ENCODE peak calls at places on chromosomes 6 and 20, in eight cellular contexts. One of them, this sample, is unnamed.

GRCh38 chr6:84774174-84775158 is 10.1 kb upstream of the TBX18 start:
- DNase-seq in fibroblast of the aortic adventitia: no peak
- DNase-seq in BE2C: peak; percentile 59
- DNase-seq in astrocyte of the spinal cord: peak; percentile 66
- DNase-seq in GM23338: peak; percentile 86
- DNase-seq in fibroblast of mammary gland: peak; percentile 51
- DNase-seq in ovary: peak; percentile 13
- DNase-seq in fibroblast of pulmonary artery: peak; percentile 79
- DNase-seq in this sample: no peak

GRCh38 chr6:15249371-15250019 is 3.6 kb downstream of the JARID2 start:
- DNase-seq in fibroblast of the aortic adventitia: peak; percentile 38
- DNase-seq in BE2C: no peak
- DNase-seq in astrocyte of the spinal cord: no peak
- DNase-seq in GM23338: no peak
- DNase-seq in fibroblast of mammary gland: no peak
- DNase-seq in ovary: no peak
- DNase-seq in fibroblast of pulmonary artery: no peak
- DNase-seq in this sample: no peak

GRCh38 chr6:67629268-67629667 is 1005.8 kb upstream of the ADGRB3 start:
- DNase-seq in fibroblast of the aortic adventitia: peak; percentile 85
- DNase-seq in BE2C: no peak
- DNase-seq in astrocyte of the spinal cord: no peak
- DNase-seq in GM23338: no peak
- DNase-seq in fibroblast of mammary gland: peak; percentile 80
- DNase-seq in ovary: no peak
- DNase-seq in fibroblast of pulmonary artery: peak; percentile 73
- DNase-seq in this sample: no peak

GRCh38 chr20:23021941-23022340 is 13.2 kb upstream of the SSTR4 start:
- DNase-seq in fibroblast of the aortic adventitia: no peak
- DNase-seq in BE2C: no peak
- DNase-seq in astrocyte of the spinal cord: no peak
- DNase-seq in GM23338: no peak
- DNase-seq in fibroblast of mammary gland: peak; percentile 59
- DNase-seq in ovary: no peak
- DNase-seq in fibroblast of pulmonary artery: no peak
- DNase-seq in this sample: no peak

GRCh38 chr6:44133003-44133931 is 5.9 kb downstream of the TMEM63B start:
- DNase-seq in fibroblast of the aortic adventitia: peak; percentile 57
- DNase-seq in BE2C: peak; percentile 94
- DNase-seq in astrocyte of the spinal cord: peak; percentile 42
- DNase-seq in GM23338: peak; percentile 58
- DNase-seq in fibroblast of mammary gland: peak; percentile 33
- DNase-seq in ovary: peak; percentile 21
- DNase-seq in fibroblast of pulmonary artery: peak; percentile 52
- DNase-seq in this sample: no peak

GRCh38 chr6:134170844-134171243 is 118.4 kb upstream of the SLC2A12 start:
- DNase-seq in fibroblast of the aortic adventitia: peak; percentile 60
- DNase-seq in BE2C: peak; percentile 53
- DNase-seq in astrocyte of the spinal cord: peak; percentile 44
- DNase-seq in GM23338: no peak
- DNase-seq in fibroblast of mammary gland: peak; percentile 49
- DNase-seq in ovary: peak; percentile 38
- DNase-seq in fibroblast of pulmonary artery: peak; percentile 68
- DNase-seq in this sample: no peak

GRCh38 chr6:131377112-131377511 is 195.9 kb upstream of the ARG1 start:
- DNase-seq in fibroblast of the aortic adventitia: no peak
- DNase-seq in BE2C: no peak
- DNase-seq in astrocyte of the spinal cord: no peak
- DNase-seq in GM23338: no peak
- DNase-seq in fibroblast of mammary gland: no peak
- DNase-seq in ovary: no peak
- DNase-seq in fibroblast of pulmonary artery: no peak
- DNase-seq in this sample: no peak

GRCh38 chr6:156866181-156866862 is 89.1 kb downstream of the ARID1B start:
- DNase-seq in fibroblast of the aortic adventitia: no peak
- DNase-seq in BE2C: no peak
- DNase-seq in astrocyte of the spinal cord: peak; percentile 60
- DNase-seq in GM23338: no peak
- DNase-seq in fibroblast of mammary gland: peak; percentile 46
- DNase-seq in ovary: peak; percentile 33
- DNase-seq in fibroblast of pulmonary artery: no peak
- DNase-seq in this sample: no peak

GRCh38 chr20:46119028-46119546 is 973 bp downstream of the CD40 start:
- DNase-seq in fibroblast of the aortic adventitia: no peak
- DNase-seq in BE2C: no peak
- DNase-seq in astrocyte of the spinal cord: no peak
- DNase-seq in GM23338: no peak
- DNase-seq in fibroblast of mammary gland: no peak
- DNase-seq in ovary: no peak
- DNase-seq in fibroblast of pulmonary artery: no peak
- DNase-seq in this sample: no peak

GRCh38 chr6:13573255-13573654 is 1.1 kb upstream of the SIRT5 start:
- DNase-seq in fibroblast of the aortic adventitia: no peak
- DNase-seq in BE2C: no peak
- DNase-seq in astrocyte of the spinal cord: no peak
- DNase-seq in GM23338: no peak
- DNase-seq in fibroblast of mammary gland: no peak
- DNase-seq in ovary: no peak
- DNase-seq in fibroblast of pulmonary artery: no peak
- DNase-seq in this sample: no peak

GRCh38 chr20:41054463-41055230 is 26.0 kb downstream of the TOP1 start:
- DNase-seq in fibroblast of the aortic adventitia: no peak
- DNase-seq in BE2C: peak; percentile 13
- DNase-seq in astrocyte of the spinal cord: no peak
- DNase-seq in GM23338: no peak
- DNase-seq in fibroblast of mammary gland: no peak
- DNase-seq in ovary: no peak
- DNase-seq in fibroblast of pulmonary artery: no peak
- DNase-seq in this sample: no peak

GRCh38 chr6:15969236-15969778 is 159.6 kb upstream of the MYLIP start:
- DNase-seq in fibroblast of the aortic adventitia: no peak
- DNase-seq in BE2C: no peak
- DNase-seq in astrocyte of the spinal cord: no peak
- DNase-seq in GM23338: no peak
- DNase-seq in fibroblast of mammary gland: no peak
- DNase-seq in ovary: no peak
- DNase-seq in fibroblast of pulmonary artery: no peak
- DNase-seq in this sample: no peak

GRCh38 chr6:163572612-163573011 is 158.1 kb downstream of the QKI start:
- DNase-seq in fibroblast of the aortic adventitia: no peak
- DNase-seq in BE2C: no peak
- DNase-seq in astrocyte of the spinal cord: no peak
- DNase-seq in GM23338: peak; percentile 53
- DNase-seq in fibroblast of mammary gland: peak; percentile 22
- DNase-seq in ovary: no peak
- DNase-seq in fibroblast of pulmonary artery: peak; percentile 55
- DNase-seq in this sample: no peak

GRCh38 chr6:139308936-139309603 is 17.3 kb upstream of the TXLNB start:
- DNase-seq in fibroblast of the aortic adventitia: peak; percentile 81
- DNase-seq in BE2C: no peak
- DNase-seq in astrocyte of the spinal cord: peak; percentile 67
- DNase-seq in GM23338: no peak
- DNase-seq in fibroblast of mammary gland: peak; percentile 72
- DNase-seq in ovary: no peak
- DNase-seq in fibroblast of pulmonary artery: peak; percentile 85
- DNase-seq in this sample: no peak

GRCh38 chr6:138374815-138375214 is 2.9 kb upstream of the SMIM28 start:
- DNase-seq in fibroblast of the aortic adventitia: no peak
- DNase-seq in BE2C: no peak
- DNase-seq in astrocyte of the spinal cord: no peak
- DNase-seq in GM23338: no peak
- DNase-seq in fibroblast of mammary gland: no peak
- DNase-seq in ovary: no peak
- DNase-seq in fibroblast of pulmonary artery: no peak
- DNase-seq in this sample: no peak

GRCh38 chr6:139112146-139112545 is 22.7 kb upstream of the HECA start:
- DNase-seq in fibroblast of the aortic adventitia: no peak
- DNase-seq in BE2C: no peak
- DNase-seq in astrocyte of the spinal cord: no peak
- DNase-seq in GM23338: no peak
- DNase-seq in fibroblast of mammary gland: no peak
- DNase-seq in ovary: no peak
- DNase-seq in fibroblast of pulmonary artery: no peak
- DNase-seq in this sample: no peak

GRCh38 chr6:130672153-130672552 is 155.1 kb upstream of the SMLR1 start:
- DNase-seq in fibroblast of the aortic adventitia: no peak
- DNase-seq in BE2C: no peak
- DNase-seq in astrocyte of the spinal cord: no peak
- DNase-seq in GM23338: no peak
- DNase-seq in fibroblast of mammary gland: no peak
- DNase-seq in ovary: no peak
- DNase-seq in fibroblast of pulmonary artery: no peak
- DNase-seq in this sample: no peak

GRCh38 chr6:76120302-76120701 is 47.8 kb upstream of the IMPG1 start:
- DNase-seq in fibroblast of the aortic adventitia: no peak
- DNase-seq in BE2C: no peak
- DNase-seq in astrocyte of the spinal cord: no peak
- DNase-seq in GM23338: peak; percentile 77
- DNase-seq in fibroblast of mammary gland: no peak
- DNase-seq in ovary: no peak
- DNase-seq in fibroblast of pulmonary artery: no peak
- DNase-seq in this sample: no peak

GRCh38 chr6:12150812-12151432 is 138.8 kb downstream of the HIVEP1 start:
- DNase-seq in fibroblast of the aortic adventitia: no peak
- DNase-seq in BE2C: peak; percentile 36
- DNase-seq in astrocyte of the spinal cord: no peak
- DNase-seq in GM23338: peak; percentile 75
- DNase-seq in fibroblast of mammary gland: no peak
- DNase-seq in ovary: no peak
- DNase-seq in fibroblast of pulmonary artery: no peak
- DNase-seq in this sample: no peak
- TF ChIP-seq CTCF in fibroblast of the aortic adventitia: peak; percentile 23
- TF ChIP-seq CTCF in BE2C: peak; percentile 71
- TF ChIP-seq CTCF in astrocyte of the spinal cord: peak; percentile 62
- TF ChIP-seq CTCF in GM23338: peak; percentile 89
- TF ChIP-seq CTCF in fibroblast of mammary gland: peak; percentile 45
- TF ChIP-seq CTCF in ovary: no peak
- TF ChIP-seq CTCF in fibroblast of pulmonary artery: peak; percentile 44
- TF ChIP-seq CTCF in this sample: peak; percentile 27

DNA sequence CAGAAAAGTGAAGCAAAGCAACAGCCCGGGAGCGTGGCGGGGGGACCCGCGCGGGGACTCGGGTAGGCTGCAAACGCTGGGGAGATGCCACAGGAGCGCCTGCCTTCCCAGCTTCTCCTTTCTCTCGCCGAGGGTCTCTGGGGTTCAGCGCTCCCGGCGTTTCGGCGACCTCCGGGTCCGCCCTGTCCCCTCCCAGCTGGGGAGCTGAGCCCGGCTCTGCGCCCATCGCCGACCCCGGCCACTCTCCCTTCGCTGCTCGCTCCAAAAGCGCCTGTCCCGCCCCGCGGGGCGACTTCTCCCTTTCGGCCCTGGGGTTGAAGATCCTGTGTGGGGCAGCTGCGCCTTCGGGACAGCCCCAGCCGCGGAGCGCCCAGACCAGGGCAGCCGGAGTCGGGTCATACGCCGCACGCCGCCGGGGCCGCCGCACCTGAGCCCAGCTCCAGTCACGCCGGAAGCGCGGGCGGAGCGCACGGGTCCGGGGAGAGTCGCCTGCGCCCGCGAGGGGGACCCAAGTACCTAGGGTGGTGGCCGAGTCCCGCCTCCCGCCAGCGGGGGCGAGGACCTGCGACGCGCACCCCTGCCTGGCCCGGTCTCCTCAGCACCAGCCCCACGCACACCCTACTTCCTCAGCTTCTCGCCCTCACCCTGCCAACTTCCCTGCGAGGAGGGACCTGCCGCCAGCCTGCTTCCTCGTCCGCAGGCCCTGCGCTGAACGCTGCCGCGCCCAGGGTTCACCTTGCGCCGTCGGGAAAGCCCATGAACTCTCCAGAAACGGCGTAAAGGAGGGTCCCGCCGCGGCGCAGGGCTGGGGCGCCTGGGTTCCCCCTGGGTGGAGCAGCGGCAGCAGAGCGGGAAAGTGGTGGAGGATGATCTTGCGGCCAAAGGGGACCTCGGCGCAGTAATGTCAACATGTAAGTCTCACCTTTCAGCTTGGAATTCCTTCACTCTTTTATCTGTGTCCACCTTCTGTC is at the start of gene ADGRG6:
- DNase-seq in fibroblast of the aortic adventitia: no peak
- DNase-seq in BE2C: no peak
- DNase-seq in astrocyte of the spinal cord: peak; percentile 31
- DNase-seq in GM23338: peak; percentile 87
- DNase-seq in fibroblast of mammary gland: peak; percentile 7
- DNase-seq in ovary: no peak
- DNase-seq in fibroblast of pulmonary artery: no peak
- DNase-seq in this sample: no peak
- TF ChIP-seq CTCF in fibroblast of the aortic adventitia: no peak
- TF ChIP-seq CTCF in BE2C: no peak
- TF ChIP-seq CTCF in astrocyte of the spinal cord: no peak
- TF ChIP-seq CTCF in GM23338: no peak
- TF ChIP-seq CTCF in fibroblast of mammary gland: no peak
- TF ChIP-seq CTCF in ovary: no peak
- TF ChIP-seq CTCF in fibroblast of pulmonary artery: no peak
- TF ChIP-seq CTCF in this sample: peak; percentile 2

GRCh38 chr6:3522561-3523287 is 65.9 kb upstream of the SLC22A23 start:
- DNase-seq in fibroblast of the aortic adventitia: peak; percentile 65
- DNase-seq in BE2C: no peak
- DNase-seq in astrocyte of the spinal cord: peak; percentile 88
- DNase-seq in GM23338: no peak
- DNase-seq in fibroblast of mammary gland: peak; percentile 66
- DNase-seq in ovary: no peak
- DNase-seq in fibroblast of pulmonary artery: peak; percentile 48
- DNase-seq in this sample: no peak
- TF ChIP-seq CTCF in fibroblast of the aortic adventitia: no peak
- TF ChIP-seq CTCF in BE2C: no peak
- TF ChIP-seq CTCF in astrocyte of the spinal cord: no peak
- TF ChIP-seq CTCF in GM23338: no peak
- TF ChIP-seq CTCF in fibroblast of mammary gland: no peak
- TF ChIP-seq CTCF in ovary: no peak
- TF ChIP-seq CTCF in fibroblast of pulmonary artery: no peak
- TF ChIP-seq CTCF in this sample: no peak

GRCh38 chr6:155194399-155194798 is 69.4 kb upstream of the CLDN20 start:
- DNase-seq in fibroblast of the aortic adventitia: no peak
- DNase-seq in BE2C: no peak
- DNase-seq in astrocyte of the spinal cord: no peak
- DNase-seq in GM23338: no peak
- DNase-seq in fibroblast of mammary gland: no peak
- DNase-seq in ovary: no peak
- DNase-seq in fibroblast of pulmonary artery: no peak
- DNase-seq in this sample: no peak

GRCh38 chr6:155196891-155197290 is 66.9 kb upstream of the CLDN20 start:
- DNase-seq in fibroblast of the aortic adventitia: no peak
- DNase-seq in BE2C: no peak
- DNase-seq in astrocyte of the spinal cord: no peak
- DNase-seq in GM23338: no peak
- DNase-seq in fibroblast of mammary gland: no peak
- DNase-seq in ovary: no peak
- DNase-seq in fibroblast of pulmonary artery: no peak
- DNase-seq in this sample: no peak

GRCh38 chr6:155200012-155200411 is 63.8 kb upstream of the CLDN20 start:
- DNase-seq in fibroblast of the aortic adventitia: no peak
- DNase-seq in BE2C: no peak
- DNase-seq in astrocyte of the spinal cord: no peak
- DNase-seq in GM23338: no peak
- DNase-seq in fibroblast of mammary gland: no peak
- DNase-seq in ovary: no peak
- DNase-seq in fibroblast of pulmonary artery: no peak
- DNase-seq in this sample: no peak

GRCh38 chr6:155197947-155198346 is 65.9 kb upstream of the CLDN20 start:
- DNase-seq in fibroblast of the aortic adventitia: no peak
- DNase-seq in BE2C: no peak
- DNase-seq in astrocyte of the spinal cord: no peak
- DNase-seq in GM23338: no peak
- DNase-seq in fibroblast of mammary gland: no peak
- DNase-seq in ovary: no peak
- DNase-seq in fibroblast of pulmonary artery: no peak
- DNase-seq in this sample: no peak

GRCh38 chr6:155195903-155196302 is 67.9 kb upstream of the CLDN20 start:
- DNase-seq in fibroblast of the aortic adventitia: no peak
- DNase-seq in BE2C: no peak
- DNase-seq in astrocyte of the spinal cord: no peak
- DNase-seq in GM23338: peak; percentile 65
- DNase-seq in fibroblast of mammary gland: no peak
- DNase-seq in ovary: no peak
- DNase-seq in fibroblast of pulmonary artery: no peak
- DNase-seq in this sample: no peak
- TF ChIP-seq CTCF in fibroblast of the aortic adventitia: no peak
- TF ChIP-seq CTCF in BE2C: no peak
- TF ChIP-seq CTCF in astrocyte of the spinal cord: no peak
- TF ChIP-seq CTCF in GM23338: peak; percentile 34
- TF ChIP-seq CTCF in fibroblast of mammary gland: no peak
- TF ChIP-seq CTCF in ovary: no peak
- TF ChIP-seq CTCF in fibroblast of pulmonary artery: no peak
- TF ChIP-seq CTCF in this sample: no peak

This sample was measured in AG09319.